ENCODE peak calls at places on chromosomes 2 and 18, in six cellular contexts. W is colonic mucosa, A is endothelial cell, T is hepatocyte, Z is fibroblast of villous mesenchyme, Y is GM20000. O is an unnamed sample.

GRCh38 chr2:63643486-63643885 is 54.7 kb downstream of the MDH1 start:
- DNase-seq in A (no peak), Z (no peak), W (no peak), T (no peak), Y (no peak), O (no peak)

GRCh38 chr2:197675246-197675645 is at the start of gene RFTN2:
- DNase-seq in Z (peak), A (no peak), W (no peak), Y (no peak), T (no peak), O (no peak)

GRCh38 chr2:69969126-69969983 is 7.9 kb upstream of the ASPRV1 start:
- DNase-seq in A (no peak), W (no peak), Y (no peak), T (no peak), Z (no peak), O (no peak)

GRCh38 chr2:95042472-95043271 is 17.2 kb downstream of the MAL start:
- DNase-seq in Y (no peak), W (no peak), A (no peak), T (no peak), Z (no peak), O (no peak)

GRCh38 chr2:8617590-8617989 is 64.3 kb upstream of the ID2 start:
- DNase-seq in T (no peak), Y (no peak), Z (no peak), W (no peak), A (no peak), O (no peak)

GRCh38 chr2:162265666-162266467 is 22.6 kb upstream of the FAP start:
- DNase-seq in A (no peak), W (no peak), T (no peak), Y (no peak), Z (no peak), O (no peak)

GRCh38 chr2:207113403-207113802 is 52.3 kb downstream of the KLF7 start:
- DNase-seq in W (no peak), Z (no peak), A (no peak), Y (no peak), T (no peak), O (no peak)

GRCh38 chr2:235803028-235803427 is 309.2 kb downstream of the AGAP1 start:
- DNase-seq in Z (peak), Y (no peak), T (no peak), A (no peak), W (no peak), O (no peak)

GRCh38 chr2:139721454-139721995 is 941.3 kb upstream of the NXPH2 start:
- DNase-seq in Z (no peak), Y (no peak), A (no peak), W (no peak), T (no peak), O (no peak)

GRCh38 chr2:27811768-27812167 is 40.2 kb downstream of the MRPL33 start:
- DNase-seq in Z (peak), W (no peak), T (no peak), A (no peak), Y (no peak), O (no peak)

GRCh38 chr2:38037325-38037724 is 38.6 kb downstream of the CYP1B1 start:
- DNase-seq in Z (peak), T (no peak), W (no peak), Y (no peak), A (no peak), O (no peak)

GRCh38 chr2:133569416-133569815 is 1.2 kb upstream of the NCKAP5 start:
- DNase-seq in Y (no peak), A (no peak), W (no peak), T (no peak), Z (no peak), O (no peak)

GRCh38 chr2:194674043-194674442 is 983.0 kb upstream of the SLC39A10 start:
- DNase-seq in W (no peak), Y (no peak), T (no peak), Z (no peak), A (no peak), O (no peak)

GRCh38 chr2:128464456-128464855 is 145.8 kb upstream of the HS6ST1 start:
- DNase-seq in Y (no peak), Z (no peak), A (no peak), W (peak), T (no peak), O (no peak)

DNA sequence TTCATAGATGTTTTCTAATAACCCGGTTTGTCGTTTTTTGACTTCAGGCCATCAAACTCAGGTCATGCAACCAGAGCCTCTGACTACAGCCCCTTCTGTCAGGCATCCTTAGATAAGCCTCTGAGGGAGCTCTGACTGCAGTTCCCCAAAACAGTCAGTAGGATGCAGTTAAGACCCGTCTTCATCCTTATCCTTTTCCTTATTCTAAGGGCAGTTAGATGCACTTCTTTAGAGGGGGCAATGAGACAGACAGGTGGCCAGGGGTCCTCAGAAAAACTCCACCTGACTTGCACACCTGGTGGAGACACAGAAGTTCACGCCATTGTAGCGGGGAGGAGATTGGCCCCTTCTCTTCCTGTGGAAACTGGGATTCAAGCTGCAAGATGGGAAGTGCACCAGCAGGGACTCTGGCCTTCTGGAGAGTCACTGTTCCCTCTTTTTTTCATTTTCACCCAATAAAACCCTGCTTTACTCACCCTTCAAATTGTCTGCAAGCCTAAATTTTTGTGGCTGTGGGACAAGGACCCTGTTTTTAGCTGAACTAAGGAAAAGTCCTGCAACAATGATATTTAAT is 104.8 kb upstream of the TFPI start:
- DNase-seq in W (no peak), A (peak), Z (peak), T (peak), Y (no peak), O (no peak)
- TF ChIP-seq CTCF in W (no peak), A (peak), Z (peak), T (peak), Y (no peak), O (no peak)

DNA sequence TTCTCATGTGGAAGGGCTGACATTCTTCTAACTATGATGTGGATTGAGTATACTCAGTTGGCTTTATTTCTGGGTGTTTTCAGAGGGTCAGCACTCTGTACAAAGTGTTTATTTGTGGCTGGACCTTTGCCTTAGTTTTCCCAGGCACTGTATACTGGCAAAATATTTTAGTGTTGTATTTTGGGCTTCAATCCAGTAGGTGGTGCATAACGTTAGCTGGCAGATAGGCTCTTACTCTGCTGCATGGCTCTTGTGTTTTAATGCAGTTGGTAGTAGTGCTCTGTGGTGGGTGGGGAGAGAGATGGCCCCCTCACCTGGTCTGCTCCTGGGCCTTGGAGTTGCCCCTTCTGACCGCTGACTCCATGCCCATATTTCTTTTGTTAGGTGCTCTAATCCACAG is 75.6 kb upstream of the REG3A start:
- DNase-seq in W (no peak), T (no peak), Y (no peak), A (peak), Z (no peak), O (no peak)
- TF ChIP-seq CTCF in W (no peak), T (peak), Y (no peak), A (peak), Z (no peak), O (no peak)

DNA sequence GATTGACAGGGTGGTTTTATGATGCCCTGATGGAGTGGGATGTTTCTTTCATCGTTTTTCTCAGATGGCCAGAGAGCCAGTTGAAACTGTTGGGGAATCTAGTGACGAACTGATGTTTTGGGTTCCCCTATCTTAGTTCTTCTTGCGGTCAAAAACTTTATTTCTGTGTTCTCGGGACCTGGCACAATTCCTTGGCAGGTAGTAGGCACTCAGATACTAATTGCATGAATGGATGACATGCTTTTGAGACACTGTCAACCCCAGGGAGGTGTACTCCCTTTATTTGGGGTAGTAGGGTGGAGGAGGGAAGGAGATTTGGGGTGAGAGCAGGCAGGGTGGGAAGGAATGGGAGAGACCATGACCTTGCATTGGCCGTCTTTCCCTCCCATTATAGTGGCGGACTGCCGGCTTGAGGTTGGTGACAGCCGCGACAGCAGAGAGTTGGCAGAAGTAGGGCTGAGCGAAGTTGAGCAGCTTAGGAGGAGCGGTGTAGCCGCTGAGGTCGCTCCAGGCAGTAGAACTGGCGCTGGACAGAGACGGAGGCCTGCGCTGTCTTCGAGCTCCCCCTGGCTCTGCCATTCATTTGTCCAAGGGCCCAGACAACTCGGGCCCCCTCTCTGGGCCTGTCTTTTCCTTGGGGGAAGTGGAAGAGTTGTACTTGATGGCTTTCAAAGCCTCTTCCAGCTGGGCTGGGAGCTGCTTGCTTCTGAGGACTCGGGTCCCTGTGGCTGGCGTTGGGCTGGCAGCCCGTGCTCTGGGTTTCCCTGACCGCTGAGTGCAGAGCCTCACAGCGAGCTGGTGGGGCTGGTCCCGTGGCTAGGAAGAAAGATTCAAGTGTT is 2.6 kb downstream of the TET3 start:
- DNase-seq in Y (peak), Z (peak), W (peak), T (peak), A (no peak), O (no peak)
- TF ChIP-seq CTCF in Y (peak), Z (peak), W (peak), T (peak), A (no peak), O (peak)

GRCh38 chr2:218073185-218073584 is 4.1 kb downstream of the RUFY4 start:
- DNase-seq in A (no peak), Z (no peak), Y (no peak), W (no peak), T (no peak), O (no peak)
- TF ChIP-seq CTCF in A (no peak), Z (no peak), Y (no peak), W (no peak), T (no peak), O (no peak)

DNA sequence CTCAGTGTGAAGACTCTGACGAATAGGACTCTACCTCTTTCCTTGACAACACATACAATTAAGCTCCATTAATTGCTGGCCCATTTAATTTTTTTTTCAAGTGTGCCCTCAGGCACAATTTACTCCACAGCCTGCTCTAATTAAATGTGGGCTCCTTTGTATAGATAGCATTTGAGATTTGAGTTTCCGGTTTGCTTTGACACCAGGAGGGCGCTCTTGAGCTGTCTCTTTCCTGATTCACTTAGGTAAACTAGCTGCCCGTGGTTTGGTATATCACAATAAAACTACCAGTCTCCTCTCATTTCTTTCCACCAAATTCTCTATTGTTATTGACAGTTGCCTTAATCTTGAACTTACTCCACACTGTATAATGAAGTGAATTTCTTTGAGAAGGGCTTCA is 666.0 kb downstream of the DSC3 start:
- DNase-seq in Z (no peak), A (no peak), Y (no peak), W (no peak), T (no peak), O (no peak)
- TF ChIP-seq CTCF in Z (no peak), A (peak), Y (no peak), W (no peak), T (peak), O (no peak)

GRCh38 chr2:150702791-150703190 is 215.3 kb upstream of the RND3 start:
- DNase-seq in Z (no peak), T (no peak), W (no peak), A (no peak), Y (no peak), O (no peak)
- TF ChIP-seq CTCF in Z (no peak), T (no peak), W (no peak), A (no peak), Y (no peak), O (no peak)

DNA sequence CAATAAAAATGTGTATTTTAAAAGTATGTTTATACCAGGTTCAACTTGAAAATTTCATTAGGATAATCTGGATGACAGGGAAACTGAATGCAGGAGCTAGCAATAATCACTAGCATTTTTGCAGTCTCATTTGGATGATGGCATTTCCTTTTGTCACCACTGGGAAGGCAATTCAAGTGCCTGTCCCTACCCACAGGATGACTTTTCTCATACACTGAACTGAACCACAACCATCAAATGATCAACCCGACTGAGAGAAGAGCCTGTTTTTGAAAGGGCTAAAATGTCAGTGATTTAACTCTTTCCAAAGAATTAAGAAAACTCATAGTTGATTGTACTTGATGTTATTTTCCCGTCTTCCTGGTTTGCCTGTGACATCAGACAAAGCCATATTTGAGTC is 115.0 kb downstream of the FAM124B start:
- DNase-seq in Y (no peak), Z (no peak), A (no peak), W (no peak), T (no peak), O (no peak)
- TF ChIP-seq CTCF in Y (no peak), Z (no peak), A (peak), W (no peak), T (no peak), O (no peak)

GRCh38 chr18:23619388-23619873 is 33.1 kb upstream of the NPC1 start:
- DNase-seq in Z (peak), W (no peak), Y (no peak), T (peak), A (peak), O (no peak)

GRCh38 chr18:23614891-23615290 is 28.6 kb upstream of the NPC1 start:
- DNase-seq in Z (no peak), Y (no peak), W (no peak), T (no peak), A (no peak), O (no peak)

GRCh38 chr18:23617412-23618009 is 31.2 kb upstream of the NPC1 start:
- DNase-seq in Z (no peak), A (no peak), T (no peak), Y (peak), W (no peak), O (no peak)

GRCh38 chr18:23616258-23616657 is 30.0 kb upstream of the NPC1 start:
- DNase-seq in T (no peak), W (no peak), A (no peak), Z (no peak), Y (no peak), O (no peak)

DNA sequence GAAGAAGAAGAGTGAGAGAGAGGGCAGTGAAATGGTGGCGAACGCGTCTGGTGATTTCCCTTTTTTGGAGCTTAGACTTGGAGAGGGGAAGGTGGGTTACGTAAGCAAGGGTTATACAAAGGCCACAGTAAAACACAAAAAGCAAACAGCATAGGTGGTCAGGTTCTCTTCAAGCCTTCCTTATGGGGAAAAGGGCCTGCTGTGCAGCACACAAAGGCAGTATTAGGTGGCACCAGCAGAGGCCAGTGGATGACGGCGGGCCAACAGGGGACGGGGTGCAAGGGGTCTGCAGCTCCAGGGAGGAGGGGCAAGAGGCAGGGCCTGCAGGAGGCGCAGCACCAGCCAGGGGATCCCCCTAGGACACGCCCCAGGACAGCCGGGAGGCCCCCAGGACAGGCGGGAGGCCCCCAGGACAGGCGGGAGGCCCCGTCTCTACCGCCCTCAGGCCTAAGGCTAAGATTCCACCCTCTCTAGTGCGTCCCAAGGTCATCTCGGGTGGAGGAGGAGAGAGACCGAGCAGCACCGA is 32.6 kb upstream of the NPC1 start:
- DNase-seq in A (peak), T (peak), Z (no peak), W (peak), Y (peak), O (no peak)
- TF ChIP-seq CTCF in A (no peak), T (peak), Z (no peak), W (no peak), Y (no peak), O (no peak)

GRCh38 chr2:11280713-11281112 is 63.7 kb downstream of the ROCK2 start:
- DNase-seq in W (no peak), T (no peak), A (no peak), Z (no peak), Y (no peak), O (no peak)

GRCh38 chr2:11279398-11279797 is 65.0 kb downstream of the ROCK2 start:
- DNase-seq in Z (no peak), A (no peak), T (no peak), Y (no peak), W (no peak), O (no peak)

GRCh38 chr2:11278219-11278618 is 66.2 kb downstream of the ROCK2 start:
- DNase-seq in T (no peak), Y (no peak), A (no peak), W (no peak), Z (no peak), O (no peak)

GRCh38 chr2:11270891-11271290 is 73.5 kb downstream of the ROCK2 start:
- DNase-seq in Z (peak), T (no peak), Y (no peak), W (no peak), A (no peak), O (no peak)

DNA sequence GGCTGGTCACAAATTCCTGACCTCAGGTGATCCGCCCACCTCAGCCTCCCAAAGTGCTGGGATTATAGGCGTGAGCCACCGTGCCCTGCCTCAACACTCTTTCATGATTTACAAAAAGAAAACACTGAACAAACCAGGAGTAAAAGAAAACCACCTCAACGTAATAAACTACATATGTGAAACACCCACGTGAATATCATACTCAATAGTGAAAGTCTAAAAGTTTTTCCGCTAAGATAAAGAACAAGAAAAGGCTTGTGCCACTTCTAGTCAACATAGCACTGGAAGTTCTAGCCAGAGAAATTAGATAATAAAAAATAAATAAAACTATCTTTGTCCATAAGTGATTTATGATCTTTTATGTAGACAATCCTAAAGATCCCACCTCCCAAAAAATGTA is 68.5 kb downstream of the ROCK2 start:
- DNase-seq in Y (no peak), W (no peak), A (no peak), T (no peak), Z (no peak), O (no peak)
- TF ChIP-seq CTCF in Y (no peak), W (no peak), A (no peak), T (no peak), Z (no peak), O (no peak)

DNA sequence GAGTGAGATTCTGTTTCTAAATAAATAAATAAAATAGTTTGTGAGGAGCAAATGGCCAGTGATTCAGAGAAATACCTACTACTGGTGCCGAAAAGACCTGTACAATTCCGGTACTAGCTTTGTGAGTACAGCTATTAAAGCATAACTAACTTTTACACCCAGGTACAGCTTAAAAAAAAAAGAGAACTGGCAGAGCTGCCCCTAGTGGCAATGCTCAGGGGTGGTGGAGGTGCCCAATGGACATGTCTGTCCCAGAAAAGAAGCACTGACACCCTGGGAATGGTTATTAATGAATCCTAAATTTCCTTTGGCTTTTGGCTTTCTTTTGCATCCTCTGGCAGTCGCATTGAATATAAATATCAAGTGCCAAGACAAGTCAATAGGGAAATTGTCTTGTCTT is 87.0 kb downstream of the LIPG start:
- DNase-seq in T (no peak), A (no peak), Y (no peak), W (no peak), Z (no peak), O (no peak)
- TF ChIP-seq CTCF in T (no peak), A (peak), Y (no peak), W (no peak), Z (peak), O (no peak)

O was measured in CD4-positive, alpha-beta T cell.